ENCODE peak calls at places on chromosome 21, in seven cellular contexts. O, U, Z, V, D, J and A are unnamed samples.

GRCh38 chr21:17585875-17586450 is 26.7 kb downstream of the BTG3 start:
- DNase-seq in Z (peak; percentile 42), O (peak; percentile 35), U (no peak), D (no peak), V (peak; percentile 58), J (peak; percentile 41), A (peak; percentile 30)

GRCh38 chr21:44870748-44871495 is 2.6 kb downstream of the PTTG1IP start:
- DNase-seq in J (peak; percentile 40), Z (peak; percentile 21), O (no peak), U (no peak), V (no peak), D (no peak), A (no peak)

GRCh38 chr21:36059823-36060158 is 535 bp downstream of the SETD4 start:
- DNase-seq in V (peak; percentile 68), J (no peak), D (peak; percentile 70), U (no peak), O (peak; percentile 78), Z (no peak), A (no peak)

GRCh38 chr21:27741736-27742135 is 774.8 kb upstream of the ADAMTS5 start:
- DNase-seq in D (no peak), U (no peak), J (no peak), Z (no peak), V (no peak), O (no peak), A (no peak)

GRCh38 chr21:44644878-44645277 is 1.3 kb upstream of the KRTAP10-11 start:
- DNase-seq in U (no peak), D (no peak), J (no peak), O (no peak), V (no peak), Z (no peak), A (no peak)

GRCh38 chr21:27346041-27346448 is 379.2 kb upstream of the ADAMTS5 start:
- DNase-seq in O (no peak), D (no peak), V (no peak), J (no peak), Z (no peak), U (no peak), A (no peak)

GRCh38 chr21:44969066-44969649 is 29.3 kb downstream of the SLX9 start:
- DNase-seq in O (no peak), Z (no peak), U (no peak), J (no peak), D (no peak), V (no peak), A (no peak)

GRCh38 chr21:17900281-17900989 is 81.3 kb upstream of the C21orf91 start:
- DNase-seq in D (peak; percentile 48), V (peak; percentile 13), O (no peak), J (no peak), Z (no peak), U (no peak), A (peak; percentile 82)

GRCh38 chr21:30348506-30348905 is at the start of gene KRTAP23-1:
- DNase-seq in D (no peak), O (no peak), J (no peak), V (no peak), Z (no peak), U (no peak), A (no peak)

GRCh38 chr21:20971296-20971921 is 26.8 kb upstream of the NCAM2 start:
- DNase-seq in O (peak; percentile 65), D (no peak), V (peak; percentile 59), Z (no peak), J (peak; percentile 18), U (no peak), A (peak; percentile 65)

GRCh38 chr21:40850071-40850470 is 3.1 kb upstream of the DSCAM start:
- DNase-seq in J (no peak), V (no peak), O (no peak), D (no peak), Z (no peak), U (no peak), A (no peak)

GRCh38 chr21:29148535-29148934 is 18.1 kb downstream of the MAP3K7CL start:
- DNase-seq in U (no peak), J (no peak), D (no peak), O (no peak), V (no peak), Z (no peak), A (no peak)

GRCh38 chr21:17784604-17785402 is 34.4 kb downstream of the C21orf91 start:
- DNase-seq in Z (no peak), J (no peak), O (no peak), U (peak; percentile 99), V (no peak), D (no peak), A (no peak)

GRCh38 chr21:45224189-45224938 is 63.3 kb downstream of the POFUT2 start:
- DNase-seq in J (no peak), U (no peak), V (no peak), D (no peak), Z (no peak), O (no peak), A (no peak)

GRCh38 chr21:18220498-18220897 is 24.1 kb upstream of the CHODL start:
- DNase-seq in U (no peak), J (no peak), Z (no peak), D (no peak), O (no peak), V (no peak), A (no peak)

GRCh38 chr21:24076179-24076578 is 1531.1 kb downstream of the MRPL39 start:
- DNase-seq in D (no peak), O (no peak), U (no peak), Z (no peak), V (no peak), J (no peak), A (no peak)

GRCh38 chr21:46122241-46122671 is 24.3 kb downstream of the COL6A2 start:
- DNase-seq in D (no peak), U (no peak), J (no peak), V (no peak), Z (no peak), O (no peak), A (no peak)

DNA sequence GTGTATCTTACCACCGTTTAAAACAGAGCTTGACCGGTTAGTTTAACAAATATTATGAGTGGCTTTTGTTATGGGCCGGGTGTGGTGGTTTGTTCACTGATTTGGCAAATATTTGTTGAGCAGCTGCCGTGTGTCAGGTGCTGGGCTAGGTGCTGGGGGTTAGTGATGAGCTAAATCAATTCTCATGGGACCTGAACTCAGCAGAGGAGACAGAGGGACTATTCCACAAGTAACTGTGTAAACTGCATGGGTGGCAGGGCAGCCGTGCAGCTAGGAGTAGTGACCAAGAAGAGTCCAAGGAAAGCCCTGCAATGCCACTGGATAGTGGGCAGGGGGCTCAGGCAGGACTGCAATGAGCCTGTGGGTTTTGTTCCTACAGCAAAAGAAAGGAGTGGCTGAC is 11.2 kb upstream of the C2CD2 start:
- DNase-seq in J (no peak), D (peak; percentile 29), U (no peak), O (no peak), V (no peak), Z (no peak), A (no peak)
- TF ChIP-seq YY1 in J (no peak), D (no peak), U (no peak), O (no peak), V (no peak), Z (no peak), A (no peak)

DNA sequence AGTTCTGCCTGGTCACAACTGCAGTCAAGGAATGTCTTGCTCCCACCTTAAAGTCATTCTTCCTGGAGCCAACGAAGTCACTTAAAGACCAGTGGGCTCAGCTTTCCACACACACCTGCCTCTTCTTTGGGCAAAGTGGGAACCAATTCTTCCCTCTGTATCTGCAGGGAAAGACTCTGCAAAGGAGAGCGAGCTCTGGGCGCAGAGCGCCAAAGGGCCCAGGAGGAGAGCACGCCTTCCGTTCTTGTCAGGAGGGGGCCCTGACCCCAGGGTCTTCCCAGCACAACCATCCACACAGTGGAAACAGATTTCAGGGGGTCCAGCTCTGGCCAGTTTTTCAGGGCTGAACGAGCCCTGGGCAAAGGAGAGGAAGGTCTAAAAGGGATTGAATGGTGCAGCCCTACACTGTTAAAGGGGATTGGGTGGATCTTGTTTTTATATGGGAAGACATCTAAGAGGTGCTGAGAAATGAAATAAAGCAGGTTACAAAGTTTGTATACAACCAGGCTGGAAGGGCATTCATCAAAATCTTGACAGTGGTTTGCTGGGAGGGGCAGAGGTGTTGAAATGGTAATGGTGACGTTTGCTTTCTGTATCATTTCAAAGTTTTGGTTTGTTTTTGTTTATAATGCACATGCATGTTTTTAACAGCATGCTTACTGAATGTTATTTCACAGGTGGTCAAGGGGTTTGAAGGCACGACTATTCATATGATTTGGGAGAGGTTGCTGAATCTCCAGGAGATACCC is 6.9 kb upstream of the OLIG2 start:
- DNase-seq in D (peak; percentile 39), O (no peak), V (no peak), J (no peak), Z (no peak), U (no peak), A (no peak)
- H3K4me3 ChIP-seq in D (no peak overlapping the region), O (no peak overlapping the region), V (no peak overlapping the region), J (no peak overlapping the region), Z (no peak overlapping the region), U (no peak overlapping the region), A (no peak overlapping the region)

GRCh38 chr21:37769656-37770055 is 146.6 kb downstream of the KCNJ6 start:
- DNase-seq in U (no peak), O (no peak), V (no peak), J (no peak), D (no peak), Z (no peak), A (peak; percentile 36)
- TF ChIP-seq YY1 in U (no peak), O (no peak), V (no peak), J (no peak), D (no peak), Z (no peak), A (no peak)

GRCh38 chr21:15355066-15355465 is 290.3 kb upstream of the NRIP1 start:
- DNase-seq in Z (no peak), J (no peak), U (no peak), O (no peak), D (no peak), V (no peak), A (no peak)
- H3K4me3 ChIP-seq in Z (no peak overlapping the region), J (no peak overlapping the region), U (no peak overlapping the region), O (no peak overlapping the region), D (no peak overlapping the region), V (no peak overlapping the region), A (no peak overlapping the region)

GRCh38 chr21:22758478-22758877 is 1760.3 kb downstream of the NCAM2 start:
- DNase-seq in O (no peak), V (no peak), Z (no peak), U (no peak), J (no peak), D (no peak), A (no peak)
- TF ChIP-seq YY1 in O (no peak), V (no peak), Z (no peak), U (no peak), J (no peak), D (no peak), A (no peak)

GRCh38 chr21:38970765-38971164 is 165.0 kb downstream of the ETS2 start:
- DNase-seq in U (no peak), V (no peak), Z (no peak), O (no peak), D (no peak), J (no peak), A (no peak)

GRCh38 chr21:38968887-38969543 is 163.3 kb downstream of the ETS2 start:
- DNase-seq in V (no peak), D (no peak), J (peak; percentile 70), Z (no peak), O (no peak), U (no peak), A (no peak)

GRCh38 chr21:38972078-38972477 is 166.3 kb downstream of the ETS2 start:
- DNase-seq in D (no peak), O (no peak), Z (no peak), J (no peak), U (no peak), V (no peak), A (no peak)

GRCh38 chr21:38976900-38977299 is 171.2 kb downstream of the ETS2 start:
- DNase-seq in V (no peak), J (no peak), O (no peak), D (no peak), U (no peak), Z (no peak), A (no peak)

GRCh38 chr21:38973552-38973951 is 167.8 kb downstream of the ETS2 start:
- DNase-seq in J (no peak), O (no peak), Z (no peak), U (no peak), D (no peak), V (no peak), A (no peak)
- H3K4me3 ChIP-seq in J (no peak overlapping the region), O (no peak overlapping the region), Z (no peak overlapping the region), U (no peak overlapping the region), D (no peak overlapping the region), V (no peak overlapping the region), A (no peak overlapping the region)